ENCODE peak calls at places on chromosomes 13 and 19, in four cellular contexts. L is PC-3, T is cardiac muscle cell, P is A549. N is an unnamed sample. For H3K4me1, the result is how much of the 10 kb centered on the place peaks cover.

GRCh38 chr19:16446108-16447014 is 25.4 kb downstream of the EPS15L1 start:
- DNase-seq in L (no peak), T (no peak), P (no peak), N (peak)

GRCh38 chr19:5182811-5183210 is 157.8 kb downstream of the PTPRS start:
- DNase-seq in L (no peak), T (no peak), P (no peak), N (peak)

GRCh38 chr13:49610176-49610575 is 18.1 kb upstream of the ARL11 start:
- DNase-seq in L (no peak), T (no peak), P (no peak), N (no peak)

GRCh38 chr13:110409581-110409992 is 102.5 kb downstream of the COL4A2 start:
- DNase-seq in L (peak), T (peak), P (no peak), N (peak)

GRCh38 chr13:99351772-99352171 is 44.6 kb upstream of the GPR183 start:
- DNase-seq in L (no peak), T (no peak), P (no peak), N (no peak)

GRCh38 chr13:110698689-110699088 is 7.2 kb downstream of the CARS2 start:
- DNase-seq in L (no peak), T (no peak), P (no peak), N (no peak)

GRCh38 chr19:4877753-4878490 is 10.5 kb upstream of the PLIN3 start:
- DNase-seq in L (no peak), T (no peak), P (no peak), N (peak)

GRCh38 chr13:59790626-59791025 is 373.1 kb downstream of the DIAPH3 start:
- DNase-seq in L (no peak), T (peak), P (no peak), N (peak)

GRCh38 chr13:101150998-101151397 is 265.3 kb downstream of the NALCN start:
- DNase-seq in L (no peak), T (peak), P (no peak), N (no peak)

GRCh38 chr19:5973376-5973775 is 4.6 kb downstream of the RANBP3 start:
- DNase-seq in L (no peak), T (no peak), P (no peak), N (peak)

GRCh38 chr19:43496960-43497359 is 7.6 kb downstream of the PHLDB3 start:
- DNase-seq in L (no peak), T (no peak), P (no peak), N (peak)

GRCh38 chr19:39169143-39169810 is 27.5 kb upstream of the NCCRP1 start:
- DNase-seq in L (no peak), T (no peak), P (no peak), N (peak)

GRCh38 chr13:100399455-100399854 is 189.1 kb downstream of the GGACT start:
- DNase-seq in L (no peak), T (no peak), P (no peak), N (no peak)

GRCh38 chr19:372306-372890 is 27.8 kb upstream of the MIER2 start:
- DNase-seq in L (no peak), T (peak), P (no peak), N (peak)

GRCh38 chr19:1000095-1000494 is at the start of gene GRIN3B:
- DNase-seq in L (peak), T (peak), P (peak), N (peak)

GRCh38 chr19:5850743-5851293 is 431 bp downstream of the FUT3 start:
- DNase-seq in L (peak), T (peak), P (no peak), N (peak)

GRCh38 chr13:51623473-51623872 is 39.2 kb downstream of the WDFY2 start:
- DNase-seq in L (no peak), T (no peak), P (no peak), N (no peak)

GRCh38 chr13:106098778-106099177 is 436.7 kb downstream of the EFNB2 start:
- DNase-seq in L (no peak), T (no peak), P (no peak), N (no peak)

GRCh38 chr13:18978447-18978846 is 203.2 kb downstream of the TUBA3C start:
- DNase-seq in L (no peak), T (no peak), P (no peak), N (no peak)

GRCh38 chr13:74026753-74027152 is 107.5 kb downstream of the KLF12 start:
- DNase-seq in L (peak), T (peak), P (no peak), N (no peak)

GRCh38 chr19:56109216-56109615 is 11.9 kb downstream of the ZNF787 start:
- DNase-seq in L (no peak), T (peak), P (no peak), N (peak)
- H3K4me1 ChIP-seq in L (under half), T (half or more), P (under half), N (under half)

GRCh38 chr13:104318121-104318520 is 1251.9 kb upstream of the SLC10A2 start:
- DNase-seq in L (peak), T (peak), P (no peak), N (no peak)
- TF ChIP-seq CTCF in L (peak), T (peak), P (no peak), N (peak)

DNA sequence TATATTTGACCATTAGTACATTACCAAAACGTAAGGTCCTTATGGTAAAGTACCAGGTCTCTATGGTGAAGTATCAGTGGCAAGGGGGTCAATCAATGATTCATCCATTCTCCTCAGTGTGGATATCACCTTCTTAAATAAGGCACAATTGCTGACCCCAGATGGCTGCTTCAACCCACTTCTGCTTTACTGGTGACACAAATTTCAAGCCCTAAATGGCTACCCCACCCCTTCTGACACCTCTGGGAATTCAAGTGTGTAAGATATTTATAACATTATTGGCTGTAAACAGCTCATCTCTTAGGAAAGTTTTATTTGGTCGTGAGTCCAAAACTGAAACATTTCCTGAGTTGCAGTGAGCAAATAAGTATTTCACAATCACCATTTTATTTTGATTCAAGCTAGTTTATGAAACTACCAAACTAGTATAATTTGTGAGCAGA is 7.9 kb upstream of the WBP4 start:
- DNase-seq in L (peak), T (peak), P (no peak), N (peak)
- H3K4me1 ChIP-seq in L (under half), T (under half), P (under half), N (under half)

GRCh38 chr13:91406619-91407018 is 8.2 kb downstream of the GPC5 start:
- DNase-seq in L (peak), T (peak), P (peak), N (no peak)
- TF ChIP-seq CTCF in L (peak), T (peak), P (peak), N (peak)

DNA sequence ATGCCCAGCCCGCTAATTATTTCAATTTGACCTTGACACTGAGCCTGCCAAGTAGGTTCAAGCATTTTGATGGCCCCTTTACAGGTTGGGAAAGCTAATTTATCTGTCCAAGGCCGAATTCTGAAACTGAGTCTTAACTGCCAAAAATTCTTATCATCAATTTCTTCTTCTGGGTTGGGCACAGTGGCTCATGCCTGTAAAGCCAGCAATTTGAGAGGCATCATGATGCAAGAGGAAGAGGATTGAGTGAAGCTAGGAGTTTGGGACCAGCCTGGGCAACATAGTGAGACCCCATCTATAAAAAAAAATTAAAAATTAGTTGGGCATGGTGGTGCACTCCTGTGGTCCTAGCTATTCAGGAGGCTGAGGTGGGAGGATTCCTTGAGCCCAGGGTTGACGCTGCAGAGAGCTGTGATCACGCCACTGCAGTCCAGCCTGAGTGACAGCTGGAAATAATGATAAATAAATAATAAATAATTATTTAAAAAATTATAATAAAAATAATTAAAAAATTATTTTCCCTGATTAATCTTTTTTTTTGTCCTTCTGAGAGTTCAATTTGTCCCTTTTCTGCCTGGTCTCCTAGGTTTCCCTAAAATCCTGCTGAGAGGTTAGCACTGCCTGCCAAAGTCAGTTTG is 1.3 kb upstream of the LDLR start:
- DNase-seq in L (no peak), T (no peak), P (no peak), N (no peak)
- H3K4me1 ChIP-seq in L (under half), T (under half), P (under half), N (half or more)

DNA sequence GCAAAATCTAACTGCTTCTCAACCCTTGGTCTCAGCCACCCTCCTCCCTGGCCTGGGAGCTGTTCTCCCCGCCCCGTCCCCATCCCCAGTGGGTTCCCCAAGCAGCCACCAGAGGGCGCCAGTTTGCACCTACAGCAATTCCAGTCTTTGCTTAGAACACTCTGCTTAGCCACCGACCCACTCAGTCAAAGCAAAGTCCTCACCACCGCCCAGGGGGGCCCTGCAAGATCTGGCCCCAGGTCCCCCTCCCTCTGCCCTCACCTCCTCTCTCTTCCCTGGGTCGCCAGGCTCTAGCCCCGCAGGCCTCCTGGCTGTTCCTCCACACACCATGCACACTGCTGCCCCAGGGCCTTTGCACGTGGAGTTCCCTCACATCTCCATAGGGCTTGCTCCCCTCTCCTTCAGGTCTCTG is 12.4 kb downstream of the TMEM143 start:
- DNase-seq in L (peak), T (peak), P (peak), N (peak)
- TF ChIP-seq CTCF in L (peak), T (peak), P (peak), N (peak)

DNA sequence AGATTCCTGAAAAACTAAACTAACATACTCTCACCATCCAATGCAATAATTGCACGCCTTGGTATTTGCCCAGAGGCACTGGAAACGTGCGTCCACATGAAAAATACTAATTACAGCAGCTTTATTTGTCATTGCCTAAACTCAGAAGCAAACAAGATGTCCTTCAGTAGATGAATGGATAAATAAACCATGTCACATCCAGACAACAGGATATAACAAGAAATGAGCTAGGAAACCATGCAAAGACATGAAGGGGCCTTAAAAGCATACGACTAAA is 25.0 kb downstream of the ELL start:
- DNase-seq in L (no peak), T (no peak), P (no peak), N (no peak)
- H3K4me1 ChIP-seq in L (under half), T (under half), P (under half), N (under half)

N was measured in osteoblast.